ENCODE peak calls at places on chromosome 5, in five cellular contexts. W is spleen, C is brain microvascular endothelial cell, T is OCI-LY7, N is lower leg skin. Z is an unnamed sample.

GRCh38 chr5:99378443-99378842 is 449.6 kb upstream of the CHD1 start:
- DNase-seq in W (no peak), C (no peak), T (no peak), N (no peak), Z (no peak)

GRCh38 chr5:94288937-94289336 is 329.5 kb downstream of the KIAA0825 start:
- DNase-seq in W (no peak), C (peak; percentile 1), T (no peak), N (no peak), Z (peak; percentile 48)

GRCh38 chr5:56587381-56588124 is 227.8 kb upstream of the MAP3K1 start:
- DNase-seq in W (no peak), C (no peak), T (no peak), N (no peak), Z (no peak)

GRCh38 chr5:132491368-132492364 is 1.1 kb upstream of the IRF1 start:
- DNase-seq in W (peak; percentile 86), C (no peak), T (no peak), N (peak; percentile 85), Z (no peak)

GRCh38 chr5:170427672-170428236 is 38.6 kb upstream of the KCNMB1 start:
- DNase-seq in W (no peak), C (no peak), T (no peak), N (no peak), Z (peak; percentile 42)

GRCh38 chr5:157994906-157995519 is 136.1 kb upstream of the CLINT1 start:
- DNase-seq in W (peak; percentile 81), C (peak; percentile 60), T (peak; percentile 74), N (peak; percentile 89), Z (peak; percentile 78)

GRCh38 chr5:139711067-139711851 is 63.1 kb downstream of the CXXC5 start:
- DNase-seq in W (peak; percentile 87), C (no peak), T (peak; percentile 78), N (no peak), Z (peak; percentile 50)

GRCh38 chr5:175836741-175837729 is 34.3 kb upstream of the CPLX2 start:
- DNase-seq in W (no peak), C (no peak), T (no peak), N (no peak), Z (no peak)

GRCh38 chr5:92403308-92403707 is 1020.2 kb upstream of the ARRDC3 start:
- DNase-seq in W (no peak), C (no peak), T (no peak), N (no peak), Z (no peak)

GRCh38 chr5:37090781-37091180 is 158.4 kb downstream of the CPLANE1 start:
- DNase-seq in W (no peak), C (no peak), T (no peak), N (no peak), Z (peak; percentile 19)

GRCh38 chr5:132370241-132370820 is 821 bp downstream of the SLC22A5 start:
- DNase-seq in W (no peak), C (no peak), T (no peak), N (no peak), Z (no peak)

GRCh38 chr5:14142856-14143508 is at the start of gene TRIO:
- DNase-seq in W (peak; percentile 95), C (peak; percentile 90), T (peak; percentile 78), N (peak; percentile 97), Z (peak; percentile 93)

GRCh38 chr5:56481147-56481997 is 248.2 kb upstream of the ANKRD55 start:
- DNase-seq in W (peak; percentile 87), C (peak; percentile 27), T (peak; percentile 56), N (peak; percentile 90), Z (peak; percentile 54)

GRCh38 chr5:56281489-56282163 is 48.5 kb upstream of the ANKRD55 start:
- DNase-seq in W (no peak), C (no peak), T (no peak), N (no peak), Z (no peak)

GRCh38 chr5:109354761-109355160 is 55.0 kb downstream of the PJA2 start:
- DNase-seq in W (no peak), C (no peak), T (no peak), N (no peak), Z (no peak)

GRCh38 chr5:74762599-74762998 is 4.3 kb downstream of the GFM2 start:
- DNase-seq in W (no peak), C (peak; percentile 45), T (no peak), N (no peak), Z (peak; percentile 26)

GRCh38 chr5:169580964-169581363 is 2.6 kb upstream of the SPDL1 start:
- DNase-seq in W (no peak), C (no peak), T (no peak), N (no peak), Z (no peak)

GRCh38 chr5:75202935-75203334 is 33.7 kb downstream of the ANKRD31 start:
- DNase-seq in W (no peak), C (no peak), T (no peak), N (no peak), Z (no peak)

GRCh38 chr5:167763772-167764171 is 527.7 kb upstream of the WWC1 start:
- DNase-seq in W (no peak), C (no peak), T (no peak), N (no peak), Z (no peak)

GRCh38 chr5:107853696-107854095 is 183.0 kb upstream of the EFNA5 start:
- DNase-seq in W (no peak), C (no peak), T (no peak), N (no peak), Z (no peak)

GRCh38 chr5:150601774-150602345 is 38.6 kb upstream of the SYNPO start:
- DNase-seq in W (peak; percentile 56), C (no peak), T (no peak), N (no peak), Z (no peak)

GRCh38 chr5:152246401-152246800 is 158.7 kb downstream of the NMUR2 start:
- DNase-seq in W (no peak), C (peak; percentile 12), T (peak; percentile 9), N (no peak), Z (peak; percentile 19)

GRCh38 chr5:133261993-133262392 is 210.2 kb downstream of the HSPA4 start:
- DNase-seq in W (no peak), C (no peak), T (no peak), N (no peak), Z (no peak)

GRCh38 chr5:32709789-32710334 is 1.3 kb upstream of the NPR3 start:
- DNase-seq in W (peak; percentile 79), C (peak; percentile 81), T (no peak), N (no peak), Z (peak; percentile 85)

GRCh38 chr5:132674671-132675506 is 1.1 kb downstream of the IL4 start:
- DNase-seq in W (no peak), C (peak; percentile 94), T (no peak), N (no peak), Z (peak; percentile 97)

GRCh38 chr5:39160576-39161213 is 58.7 kb downstream of the FYB1 start:
- DNase-seq in W (no peak), C (no peak), T (no peak), N (no peak), Z (no peak)

GRCh38 chr5:141641634-141642278 is 5.0 kb downstream of the RELL2 start:
- DNase-seq in W (no peak), C (peak; percentile 68), T (no peak), N (peak; percentile 70), Z (peak; percentile 85)
- TF ChIP-seq CTCF in W (no peak), C (peak; percentile 65), T (no peak), N (no peak), Z (peak; percentile 59)

DNA sequence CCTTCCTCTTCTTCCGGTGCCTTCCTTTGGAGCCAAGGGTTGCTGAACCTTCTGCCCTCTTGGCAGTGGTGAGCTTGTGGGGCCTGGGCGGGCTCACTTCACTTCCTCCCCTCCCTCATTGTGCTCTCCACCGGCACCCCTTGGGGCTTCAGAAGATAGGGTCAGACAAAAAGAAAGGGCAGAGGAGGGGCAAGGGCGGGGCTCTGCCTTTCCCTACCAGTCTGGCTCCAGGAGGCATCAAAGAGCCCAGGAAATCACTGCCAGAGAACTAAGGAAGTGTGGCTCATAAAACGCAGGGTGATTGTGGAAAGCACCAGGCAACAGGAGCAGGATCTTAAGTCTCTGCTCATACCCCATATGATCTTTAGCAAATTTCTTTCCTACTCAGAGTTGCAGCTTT is 34.8 kb downstream of the ACOT12 start:
- DNase-seq in W (no peak), C (no peak), T (no peak), N (no peak), Z (no peak)
- H3K4me3 ChIP-seq in W (no peak overlapping the region), C (no peak overlapping the region), T (no peak overlapping the region), N (no peak overlapping the region), Z (no peak overlapping the region)

DNA sequence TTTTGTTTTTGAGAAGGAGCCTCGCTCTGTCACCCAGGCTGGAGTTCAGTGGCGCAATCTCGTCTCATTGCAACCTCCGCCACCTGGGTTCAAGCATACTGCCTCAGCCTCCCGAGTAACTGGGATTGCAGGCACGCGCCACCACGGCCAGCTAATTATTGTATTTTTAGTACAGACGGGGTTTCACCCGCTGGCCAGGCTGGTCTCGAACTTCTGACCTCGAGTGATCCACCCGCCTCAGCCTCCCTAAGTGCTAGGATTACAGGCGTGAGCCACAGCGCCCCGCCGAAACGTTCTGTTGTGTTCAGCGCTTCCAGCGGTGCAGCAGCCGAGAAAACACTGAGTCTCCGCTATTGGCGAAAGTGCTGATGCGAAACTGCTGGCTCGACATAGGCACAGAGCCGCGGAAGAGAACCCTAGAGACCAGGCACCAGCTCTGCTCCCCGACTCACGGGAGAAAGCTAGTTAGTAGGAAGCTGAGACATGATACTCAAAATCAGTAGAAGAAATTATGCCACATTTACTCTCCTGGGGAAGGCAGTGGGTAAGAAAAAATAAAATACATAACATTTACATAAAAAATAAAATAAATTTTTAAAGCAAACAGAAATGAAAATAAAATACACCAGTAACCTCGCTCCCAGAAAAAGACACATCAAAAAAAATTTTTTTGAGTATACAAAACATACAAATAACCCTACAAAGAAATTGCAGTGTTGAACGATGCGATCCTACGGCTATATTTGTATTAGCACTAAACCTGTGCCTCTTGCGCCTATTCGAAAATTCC is 31.6 kb downstream of the ANXA2R start:
- DNase-seq in W (peak; percentile 95), C (peak; percentile 93), T (peak; percentile 96), N (peak; percentile 97), Z (peak; percentile 96)
- TF ChIP-seq CTCF in W (peak; percentile 14), C (peak; percentile 42), T (peak; percentile 66), N (no peak), Z (peak; percentile 34)

GRCh38 chr5:178993955-178994579 is 1.1 kb downstream of the GRM6 start:
- DNase-seq in W (peak; percentile 52), C (no peak), T (no peak), N (peak; percentile 63), Z (no peak)

GRCh38 chr5:178996156-178996555 is 1.0 kb upstream of the GRM6 start:
- DNase-seq in W (no peak), C (no peak), T (no peak), N (no peak), Z (no peak)

GRCh38 chr5:178993236-178993765 is 1.8 kb downstream of the GRM6 start:
- DNase-seq in W (peak; percentile 51), C (no peak), T (no peak), N (peak; percentile 59), Z (no peak)

GRCh38 chr5:178995341-178995690 is 196 bp upstream of the GRM6 start:
- DNase-seq in W (no peak), C (peak; percentile 7), T (no peak), N (no peak), Z (peak; percentile 10)

DNA sequence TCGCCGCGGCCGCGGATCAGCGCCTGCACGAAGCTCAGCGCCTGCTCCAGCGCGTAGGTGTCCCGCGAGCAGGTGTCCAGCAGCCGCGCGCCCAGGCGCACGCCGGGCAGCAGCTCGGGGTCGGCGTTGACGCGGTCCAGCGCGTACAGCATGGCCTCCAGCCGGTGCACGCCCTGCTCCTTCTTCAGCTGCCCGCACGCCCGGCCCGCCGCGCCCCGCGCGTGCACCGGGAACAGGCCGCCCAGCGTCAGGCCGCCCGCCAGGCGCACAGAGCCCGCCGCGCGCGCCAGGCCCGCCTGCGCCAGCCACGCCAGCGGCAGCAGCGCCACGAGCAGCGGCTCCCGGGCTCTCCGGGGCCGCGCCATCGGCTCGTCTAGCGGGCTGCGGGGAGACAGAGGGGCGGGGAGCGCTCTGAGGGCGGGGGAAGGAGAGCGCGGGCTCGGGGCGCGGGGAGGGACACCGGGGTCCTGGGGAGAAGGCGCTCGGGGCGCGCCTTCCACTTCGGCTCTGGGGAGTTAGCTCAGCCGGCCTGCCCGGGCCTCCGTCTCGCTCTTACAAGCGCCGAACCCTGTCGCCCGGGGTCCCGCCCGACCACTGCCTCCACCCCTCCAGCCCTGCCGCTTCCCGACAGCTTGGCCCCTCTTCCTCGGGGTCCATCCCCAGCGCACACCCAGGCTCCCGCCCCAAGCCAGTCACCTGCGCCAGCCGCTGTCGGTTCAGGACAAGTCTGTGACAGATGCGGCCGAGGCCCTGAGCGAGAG is at the start of gene GRM6:
- DNase-seq in W (no peak), C (no peak), T (no peak), N (peak; percentile 23), Z (no peak)
- H3K4me3 ChIP-seq in W (no peak within 1 kb of the TSS), C (no peak within 1 kb of the TSS), T (no peak within 1 kb of the TSS), N (no peak within 1 kb of the TSS), Z (no peak within 1 kb of the TSS)

Z was measured in choroid plexus epithelial cell.